ENCODE peak calls at places on chromosomes 1 and 21, in seven cellular contexts. Y is CD8-positive, alpha-beta memory T cell; W is ovary; L is uterus; B is aorta; P is neural progenitor cell; V is body of pancreas. A is an unnamed sample. For H3K4me1, the result is how much of the 10 kb centered on the place peaks cover.

GRCh38 chr1:65486613-65487012 is 66.1 kb downstream of the LEPR start:
- DNase-seq in Y (no peak), W (no peak), L (no peak), V (no peak), B (no peak), P (no peak), A (no peak)

GRCh38 chr1:40847023-40847740 is 15.0 kb downstream of the CITED4 start:
- DNase-seq in L (no peak), W (no peak), V (no peak), Y (no peak), B (no peak), P (no peak), A (no peak)

GRCh38 chr1:167517535-167518330 is 596 bp downstream of the CD247 start:
- DNase-seq in L (no peak), V (no peak), Y (peak), W (no peak), B (no peak), P (no peak), A (no peak)

GRCh38 chr1:33343539-33343938 is 22.6 kb upstream of the A3GALT2 start:
- DNase-seq in P (no peak), L (no peak), V (no peak), Y (no peak), W (no peak), B (no peak), A (no peak)

GRCh38 chr1:86846166-86846647 is 67.7 kb downstream of the SELENOF start:
- DNase-seq in Y (no peak), P (no peak), V (no peak), W (no peak), L (no peak), B (no peak), A (no peak)

GRCh38 chr1:94081566-94082344 is 39.2 kb downstream of the ABCA4 start:
- DNase-seq in Y (no peak), W (no peak), L (no peak), V (no peak), B (no peak), P (no peak), A (no peak)

GRCh38 chr1:5809207-5809788 is 182.9 kb downstream of the NPHP4 start:
- DNase-seq in B (no peak), Y (no peak), P (no peak), L (no peak), W (no peak), V (no peak), A (no peak)

GRCh38 chr1:156859523-156860112 is 701 bp upstream of the INSRR start:
- DNase-seq in B (no peak), W (no peak), L (no peak), Y (no peak), P (peak), V (no peak), A (no peak)

GRCh38 chr1:180627411-180627810 is 4.4 kb upstream of the XPR1 start:
- DNase-seq in Y (no peak), L (no peak), B (no peak), W (no peak), P (no peak), V (no peak), A (no peak)

GRCh38 chr1:22527555-22528296 is 35.6 kb upstream of the EPHA8 start:
- DNase-seq in B (no peak), Y (no peak), V (peak), L (no peak), W (no peak), P (peak), A (no peak)

GRCh38 chr1:111412839-111413238 is 14.7 kb downstream of the OVGP1 start:
- DNase-seq in V (no peak), L (no peak), Y (no peak), P (no peak), B (no peak), W (no peak), A (no peak)

GRCh38 chr1:223741861-223742260 is 29.5 kb downstream of the CAPN2 start:
- DNase-seq in P (no peak), Y (no peak), W (no peak), V (no peak), B (no peak), L (no peak), A (no peak)

GRCh38 chr1:58904299-58905125 is 120.7 kb upstream of the JUN start:
- DNase-seq in V (no peak), L (no peak), W (no peak), P (no peak), B (no peak), Y (no peak), A (no peak)

GRCh38 chr1:94863297-94863911 is 43.2 kb downstream of the SLC44A3 start:
- DNase-seq in Y (no peak), W (peak), B (no peak), V (peak), L (peak), P (no peak), A (no peak)

GRCh38 chr1:94246692-94247145 is 9.3 kb upstream of the ARHGAP29 start:
- DNase-seq in P (peak), V (no peak), L (no peak), W (no peak), Y (no peak), B (no peak), A (no peak)

GRCh38 chr1:238485906-238486219 is 595.1 kb upstream of the ZP4 start:
- DNase-seq in L (peak), B (no peak), W (no peak), V (no peak), P (no peak), Y (no peak), A (no peak)

GRCh38 chr1:114083186-114083585 is 70.5 kb downstream of the SYT6 start:
- DNase-seq in Y (no peak), P (no peak), W (no peak), L (no peak), V (no peak), B (no peak), A (no peak)

GRCh38 chr21:42165901-42166300 is 53.0 kb upstream of the ABCG1 start:
- DNase-seq in V (no peak), W (peak), B (no peak), L (no peak), P (no peak), Y (no peak), A (no peak)

GRCh38 chr1:99535470-99536164 is 110.3 kb upstream of the PALMD start:
- DNase-seq in P (no peak), V (no peak), W (no peak), L (no peak), Y (no peak), B (no peak), A (no peak)

GRCh38 chr1:216523449-216524190 is 100.4 kb upstream of the USH2A start:
- DNase-seq in L (no peak), Y (no peak), B (no peak), V (no peak), W (no peak), P (no peak), A (no peak)

GRCh38 chr1:13723810-13724209 is 23.8 kb downstream of the PRDM2 start:
- DNase-seq in B (no peak), Y (no peak), L (no peak), V (no peak), P (no peak), W (no peak), A (no peak)

GRCh38 chr1:20185834-20186782 is at the start of the genes PLA2G2C and UBXN10:
- DNase-seq in P (peak), L (peak), W (peak), V (peak), Y (peak), B (peak), A (peak)

GRCh38 chr1:153513666-153514065 is 22.1 kb downstream of the S100A6 start:
- DNase-seq in L (no peak), Y (no peak), P (no peak), V (no peak), W (no peak), B (no peak), A (no peak)

GRCh38 chr1:6392081-6392879 is 1.3 kb downstream of the ACOT7 start:
- DNase-seq in V (peak), L (no peak), B (no peak), P (no peak), W (no peak), Y (peak), A (no peak)

GRCh38 chr1:201505505-201505893 is 1.4 kb downstream of the CSRP1 start:
- DNase-seq in W (no peak), L (peak), V (no peak), P (peak), Y (no peak), B (no peak), A (no peak)

GRCh38 chr21:36717901-36718465 is 19.1 kb downstream of the SIM2 start:
- DNase-seq in B (peak), P (no peak), L (no peak), Y (peak), V (no peak), W (no peak), A (no peak)

GRCh38 chr1:20964540-20965484 is 177.7 kb upstream of the HP1BP3 start:
- DNase-seq in V (no peak), Y (no peak), B (no peak), L (no peak), W (no peak), P (no peak), A (no peak)

GRCh38 chr1:46394108-46394871 is at the start of gene FAAH:
- DNase-seq in V (peak), L (peak), B (peak), W (peak), Y (no peak), P (peak), A (no peak)

GRCh38 chr1:176531036-176531435 is 68.1 kb downstream of the PAPPA2 start:
- DNase-seq in W (no peak), L (no peak), P (no peak), V (no peak), Y (no peak), B (no peak), A (no peak)

GRCh38 chr1:28249013-28249870 is 10.1 kb upstream of the SESN2 start:
- DNase-seq in B (peak), W (no peak), P (peak), Y (no peak), L (no peak), V (peak), A (no peak)

GRCh38 chr1:7501723-7502334 is 269.3 kb upstream of the VAMP3 start:
- DNase-seq in L (no peak), B (no peak), V (no peak), W (no peak), P (no peak), Y (peak), A (no peak)

GRCh38 chr1:235078927-235079381 is 49.7 kb downstream of the TOMM20 start:
- DNase-seq in W (no peak), V (no peak), Y (no peak), P (no peak), B (no peak), L (no peak), A (no peak)
- H3K4me1 ChIP-seq in W (under half), V (half or more), Y (under half), P (under half), B (under half), L (under half), A (half or more)

DNA sequence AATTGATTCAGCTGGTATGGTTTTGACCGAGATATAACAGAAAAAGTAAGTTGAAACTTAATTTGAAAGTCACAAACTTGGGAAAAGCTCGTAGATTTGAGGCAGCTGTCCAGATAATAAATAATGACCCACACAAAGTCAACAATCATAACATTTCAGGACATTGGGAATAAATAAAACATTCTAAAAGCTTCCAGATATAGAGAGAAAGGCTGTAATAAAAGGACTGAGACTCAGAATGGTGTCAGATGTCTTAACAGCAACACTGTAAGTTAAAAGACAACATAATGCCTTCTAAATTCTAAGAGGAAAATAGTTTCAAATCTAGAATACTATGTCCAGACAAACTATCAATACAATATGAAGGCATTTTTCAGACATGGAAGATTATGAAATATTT is 163.3 kb downstream of the CDC42BPA start:
- DNase-seq in P (no peak), L (no peak), Y (no peak), B (no peak), V (no peak), W (no peak), A (no peak)
- H3K4me1 ChIP-seq in P (under half), L (under half), Y (under half), B (under half), V (under half), W (under half), A (under half)

GRCh38 chr1:12182410-12182946 is 15.7 kb downstream of the TNFRSF1B start:
- DNase-seq in V (no peak), L (no peak), W (no peak), Y (no peak), P (no peak), B (no peak), A (no peak)
- H3K4me1 ChIP-seq in V (under half), L (under half), W (under half), Y (half or more), P (under half), B (under half), A (half or more)

GRCh38 chr1:207854001-207854400 is 56.9 kb downstream of the CD34 start:
- DNase-seq in W (no peak), P (no peak), V (no peak), L (no peak), Y (no peak), B (no peak), A (no peak)

GRCh38 chr1:207850621-207851407 is 60.1 kb downstream of the CD34 start:
- DNase-seq in W (no peak), L (no peak), V (no peak), P (no peak), Y (no peak), B (no peak), A (no peak)

GRCh38 chr1:207852576-207853371 is 58.2 kb downstream of the CD34 start:
- DNase-seq in P (no peak), W (no peak), L (no peak), V (no peak), Y (no peak), B (no peak), A (no peak)

GRCh38 chr1:207853372-207853757 is 57.6 kb downstream of the CD34 start:
- DNase-seq in P (no peak), V (no peak), Y (no peak), W (peak), B (no peak), L (no peak), A (no peak)

DNA sequence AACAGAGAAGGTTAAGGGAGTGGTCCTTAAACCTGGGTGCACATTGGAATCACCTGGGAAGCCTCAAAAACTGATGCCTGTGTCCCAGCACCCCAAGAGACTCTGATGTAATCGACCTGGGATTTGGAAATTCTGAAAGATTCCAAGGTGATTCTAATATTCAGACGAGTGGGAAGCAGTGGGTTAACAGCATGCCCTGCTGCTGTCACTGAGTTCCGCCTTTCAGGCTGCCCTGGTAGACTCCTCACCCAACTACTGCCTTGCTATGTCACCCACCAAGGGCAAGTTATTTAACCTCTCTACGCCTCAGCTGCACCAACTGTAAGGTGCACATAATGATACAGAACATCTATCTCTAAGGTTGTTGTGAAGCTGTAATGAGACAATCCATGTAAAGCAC is 59.2 kb downstream of the CD34 start:
- DNase-seq in B (no peak), W (no peak), V (no peak), L (no peak), Y (no peak), P (no peak), A (no peak)
- H3K4me1 ChIP-seq in B (under half), W (under half), V (under half), L (under half), Y (half or more), P (under half), A (under half)

GRCh38 chr1:184930645-184931044 is 43.7 kb downstream of the NIBAN1 start:
- DNase-seq in V (no peak), B (no peak), W (no peak), P (no peak), L (no peak), Y (no peak), A (no peak)

GRCh38 chr1:184928394-184928793 is 45.9 kb downstream of the NIBAN1 start:
- DNase-seq in L (no peak), Y (no peak), B (no peak), W (no peak), V (no peak), P (no peak), A (no peak)

GRCh38 chr1:184930232-184930631 is 44.1 kb downstream of the NIBAN1 start:
- DNase-seq in Y (no peak), V (no peak), P (no peak), L (no peak), W (no peak), B (no peak), A (no peak)

GRCh38 chr1:184931566-184931965 is 42.7 kb downstream of the NIBAN1 start:
- DNase-seq in P (no peak), W (no peak), B (no peak), L (no peak), V (no peak), Y (no peak), A (no peak)

DNA sequence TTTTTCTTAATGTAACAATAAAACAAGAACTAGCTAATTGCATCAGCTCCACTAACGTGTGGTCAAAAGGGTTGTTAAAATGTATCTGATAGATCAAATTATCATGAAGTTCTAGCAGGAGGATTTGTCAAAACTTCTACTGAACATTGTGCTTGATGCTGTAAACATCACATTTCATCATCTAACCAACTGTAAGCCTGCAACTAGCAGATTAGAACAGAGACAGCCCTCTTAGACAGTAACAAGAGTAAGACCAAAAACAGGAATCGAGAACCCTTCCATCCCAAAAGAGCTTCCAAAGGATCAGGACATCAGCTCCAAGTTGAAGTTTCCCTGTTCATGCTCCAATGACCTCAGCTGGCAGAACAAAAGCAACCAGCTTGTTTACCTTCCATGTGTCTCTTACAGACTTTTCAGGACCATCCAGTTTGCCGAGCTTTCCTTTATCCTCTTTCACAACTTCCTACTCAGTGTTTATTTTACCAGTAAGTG is 44.6 kb downstream of the NIBAN1 start:
- DNase-seq in W (no peak), L (no peak), V (peak), Y (no peak), B (no peak), P (no peak), A (no peak)
- H3K4me1 ChIP-seq in W (under half), L (under half), V (under half), Y (under half), B (under half), P (under half), A (under half)

GRCh38 chr21:43728467-43729390 is 9.8 kb downstream of the PDXK start:
- DNase-seq in P (peak), W (peak), V (peak), B (peak), L (peak), Y (peak), A (peak)
- H3K4me1 ChIP-seq in P (under half), W (under half), V (half or more), B (under half), L (under half), Y (under half), A (under half)

GRCh38 chr1:2583871-2584341 is 2.7 kb upstream of the PRXL2B start:
- DNase-seq in B (peak), W (no peak), L (no peak), V (peak), P (peak), Y (peak), A (no peak)

GRCh38 chr1:2586154-2587070 is at the start of gene PRXL2B:
- DNase-seq in W (peak), Y (peak), L (peak), P (peak), B (peak), V (peak), A (peak)

GRCh38 chr1:2587071-2587859 is 688 bp downstream of the PRXL2B start:
- DNase-seq in L (peak), W (no peak), B (peak), V (peak), Y (peak), P (peak), A (peak)

GRCh38 chr1:2584822-2585317 is 1.7 kb upstream of the PRXL2B start:
- DNase-seq in W (no peak), P (no peak), Y (peak), V (no peak), L (no peak), B (peak), A (no peak)

DNA sequence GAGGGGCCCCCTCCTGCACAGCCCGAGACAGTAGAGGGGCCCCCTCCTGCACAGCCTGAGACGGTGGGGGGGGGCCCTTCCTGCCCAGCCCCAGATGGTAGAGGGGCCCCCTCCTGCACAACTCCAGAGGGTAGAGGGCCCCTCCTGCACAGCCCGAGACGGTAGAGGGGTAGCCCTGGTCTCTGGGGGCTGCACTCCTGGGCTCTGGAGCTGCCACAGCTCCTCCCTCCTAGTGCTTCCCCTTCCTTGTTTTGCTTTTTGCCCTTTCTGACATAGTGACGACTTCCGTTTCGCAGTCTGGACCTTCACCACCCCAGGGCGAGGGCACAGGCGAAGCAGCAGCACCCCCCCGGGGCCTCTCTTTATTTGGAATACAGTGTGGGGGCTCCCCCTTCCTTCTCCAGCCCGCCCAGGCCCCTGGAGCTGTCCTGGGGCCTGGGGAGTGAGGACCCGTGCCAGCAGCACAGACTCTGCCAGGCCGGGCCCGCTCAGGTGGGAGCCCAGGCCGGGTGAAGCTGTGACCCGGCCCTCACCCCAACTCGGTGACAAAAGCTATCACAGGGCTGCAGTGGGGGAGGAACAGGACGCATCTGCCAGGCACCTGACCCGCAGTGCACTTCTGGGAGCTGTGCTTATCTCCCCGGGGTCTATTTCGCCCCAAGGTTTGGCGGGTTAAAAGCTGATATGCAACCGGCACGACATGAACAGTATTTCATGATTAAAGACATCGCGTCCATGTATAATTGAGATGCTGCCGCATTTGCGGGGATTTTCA is 1.1 kb upstream of the PRXL2B start:
- DNase-seq in B (peak), L (peak), P (peak), V (peak), Y (peak), W (peak), A (peak)
- H3K4me1 ChIP-seq in B (under half), L (under half), P (under half), V (under half), Y (under half), W (under half), A (under half)

A was measured in Peyer's patch.